ENCODE peak calls at places on chromosome 17, in seven cellular contexts. One of them, this sample, is unnamed.

GRCh38 chr17:39979021-39979660 is 1.5 kb upstream of the PSMD3 start:
- DNase-seq in activated T-cell treated with anti-CD3 and anti-CD28 coated beads for 1 hour: no peak
- DNase-seq in naive B cell: no peak
- DNase-seq in stimulated activated CD8-positive, alpha-beta memory T cell treated with anti-CD3 and anti-CD28 coated beads, Interleukin-7, amount 100 ng/mL, for 1 hour: no peak
- DNase-seq in stimulated activated CD4-positive, alpha-beta T cell treated with anti-CD3 and anti-CD28 coated beads, Interleukin-1b, Interleukin-23, amount 100 ng/mL, for 4 hours: no peak
- DNase-seq in ACHN: peak; percentile 66
- DNase-seq in breast epithelium: no peak
- DNase-seq in this sample: no peak

GRCh38 chr17:56937688-56938087 is 23.2 kb downstream of the COIL start:
- DNase-seq in stimulated activated CD8-positive, alpha-beta memory T cell treated with anti-CD3 and anti-CD28 coated beads, Interleukin-7, amount 100 ng/mL, for 1 hour: no peak
- DNase-seq in activated T-cell treated with anti-CD3 and anti-CD28 coated beads for 1 hour: no peak
- DNase-seq in ACHN: no peak
- DNase-seq in breast epithelium: no peak
- DNase-seq in stimulated activated CD4-positive, alpha-beta T cell treated with anti-CD3 and anti-CD28 coated beads, Interleukin-1b, Interleukin-23, amount 100 ng/mL, for 4 hours: no peak
- DNase-seq in naive B cell: no peak
- DNase-seq in this sample: no peak

GRCh38 chr17:30550512-30551273 is 73.5 kb downstream of the GOSR1 start:
- DNase-seq in stimulated activated CD8-positive, alpha-beta memory T cell treated with anti-CD3 and anti-CD28 coated beads, Interleukin-7, amount 100 ng/mL, for 1 hour: no peak
- DNase-seq in naive B cell: peak; percentile 79
- DNase-seq in activated T-cell treated with anti-CD3 and anti-CD28 coated beads for 1 hour: no peak
- DNase-seq in breast epithelium: no peak
- DNase-seq in stimulated activated CD4-positive, alpha-beta T cell treated with anti-CD3 and anti-CD28 coated beads, Interleukin-1b, Interleukin-23, amount 100 ng/mL, for 4 hours: no peak
- DNase-seq in ACHN: no peak
- DNase-seq in this sample: no peak

GRCh38 chr17:79977711-79978544 is 57.7 kb downstream of the TBC1D16 start:
- DNase-seq in breast epithelium: peak; percentile 50
- DNase-seq in stimulated activated CD8-positive, alpha-beta memory T cell treated with anti-CD3 and anti-CD28 coated beads, Interleukin-7, amount 100 ng/mL, for 1 hour: no peak
- DNase-seq in naive B cell: no peak
- DNase-seq in ACHN: no peak
- DNase-seq in activated T-cell treated with anti-CD3 and anti-CD28 coated beads for 1 hour: no peak
- DNase-seq in stimulated activated CD4-positive, alpha-beta T cell treated with anti-CD3 and anti-CD28 coated beads, Interleukin-1b, Interleukin-23, amount 100 ng/mL, for 4 hours: no peak
- DNase-seq in this sample: no peak

GRCh38 chr17:13626703-13627102 is 25.0 kb upstream of the HS3ST3A1 start:
- DNase-seq in naive B cell: no peak
- DNase-seq in activated T-cell treated with anti-CD3 and anti-CD28 coated beads for 1 hour: no peak
- DNase-seq in stimulated activated CD8-positive, alpha-beta memory T cell treated with anti-CD3 and anti-CD28 coated beads, Interleukin-7, amount 100 ng/mL, for 1 hour: no peak
- DNase-seq in ACHN: peak; percentile 68
- DNase-seq in breast epithelium: no peak
- DNase-seq in stimulated activated CD4-positive, alpha-beta T cell treated with anti-CD3 and anti-CD28 coated beads, Interleukin-1b, Interleukin-23, amount 100 ng/mL, for 4 hours: no peak
- DNase-seq in this sample: no peak

GRCh38 chr17:77354420-77354720 is 213.6 kb downstream of the SEC14L1 start:
- DNase-seq in stimulated activated CD4-positive, alpha-beta T cell treated with anti-CD3 and anti-CD28 coated beads, Interleukin-1b, Interleukin-23, amount 100 ng/mL, for 4 hours: no peak
- DNase-seq in stimulated activated CD8-positive, alpha-beta memory T cell treated with anti-CD3 and anti-CD28 coated beads, Interleukin-7, amount 100 ng/mL, for 1 hour: no peak
- DNase-seq in ACHN: no peak
- DNase-seq in breast epithelium: no peak
- DNase-seq in activated T-cell treated with anti-CD3 and anti-CD28 coated beads for 1 hour: no peak
- DNase-seq in naive B cell: no peak
- DNase-seq in this sample: no peak

GRCh38 chr17:43626066-43626465 is 35.7 kb downstream of the MEOX1 start:
- DNase-seq in activated T-cell treated with anti-CD3 and anti-CD28 coated beads for 1 hour: no peak
- DNase-seq in stimulated activated CD4-positive, alpha-beta T cell treated with anti-CD3 and anti-CD28 coated beads, Interleukin-1b, Interleukin-23, amount 100 ng/mL, for 4 hours: no peak
- DNase-seq in naive B cell: no peak
- DNase-seq in breast epithelium: no peak
- DNase-seq in ACHN: no peak
- DNase-seq in stimulated activated CD8-positive, alpha-beta memory T cell treated with anti-CD3 and anti-CD28 coated beads, Interleukin-7, amount 100 ng/mL, for 1 hour: no peak
- DNase-seq in this sample: no peak

GRCh38 chr17:39208893-39209292 is 8.8 kb downstream of the RPL19 start:
- DNase-seq in breast epithelium: no peak
- DNase-seq in naive B cell: peak; percentile 69
- DNase-seq in activated T-cell treated with anti-CD3 and anti-CD28 coated beads for 1 hour: no peak
- DNase-seq in ACHN: no peak
- DNase-seq in stimulated activated CD4-positive, alpha-beta T cell treated with anti-CD3 and anti-CD28 coated beads, Interleukin-1b, Interleukin-23, amount 100 ng/mL, for 4 hours: no peak
- DNase-seq in stimulated activated CD8-positive, alpha-beta memory T cell treated with anti-CD3 and anti-CD28 coated beads, Interleukin-7, amount 100 ng/mL, for 1 hour: no peak
- DNase-seq in this sample: peak; percentile 22

GRCh38 chr17:259341-259976 is 78.0 kb upstream of the DOC2B start:
- DNase-seq in stimulated activated CD8-positive, alpha-beta memory T cell treated with anti-CD3 and anti-CD28 coated beads, Interleukin-7, amount 100 ng/mL, for 1 hour: no peak
- DNase-seq in ACHN: no peak
- DNase-seq in stimulated activated CD4-positive, alpha-beta T cell treated with anti-CD3 and anti-CD28 coated beads, Interleukin-1b, Interleukin-23, amount 100 ng/mL, for 4 hours: no peak
- DNase-seq in breast epithelium: peak; percentile 48
- DNase-seq in naive B cell: no peak
- DNase-seq in activated T-cell treated with anti-CD3 and anti-CD28 coated beads for 1 hour: no peak
- DNase-seq in this sample: peak; percentile 41

GRCh38 chr17:49371178-49371834 is 9.3 kb upstream of the ZNF652 start:
- DNase-seq in breast epithelium: no peak
- DNase-seq in ACHN: no peak
- DNase-seq in stimulated activated CD8-positive, alpha-beta memory T cell treated with anti-CD3 and anti-CD28 coated beads, Interleukin-7, amount 100 ng/mL, for 1 hour: no peak
- DNase-seq in stimulated activated CD4-positive, alpha-beta T cell treated with anti-CD3 and anti-CD28 coated beads, Interleukin-1b, Interleukin-23, amount 100 ng/mL, for 4 hours: no peak
- DNase-seq in activated T-cell treated with anti-CD3 and anti-CD28 coated beads for 1 hour: no peak
- DNase-seq in naive B cell: no peak
- DNase-seq in this sample: no peak

GRCh38 chr17:5097101-5097834 is 14.4 kb downstream of the ZNF232 start:
- DNase-seq in naive B cell: peak; percentile 70
- DNase-seq in breast epithelium: no peak
- DNase-seq in ACHN: no peak
- DNase-seq in stimulated activated CD8-positive, alpha-beta memory T cell treated with anti-CD3 and anti-CD28 coated beads, Interleukin-7, amount 100 ng/mL, for 1 hour: peak; percentile 20
- DNase-seq in activated T-cell treated with anti-CD3 and anti-CD28 coated beads for 1 hour: peak; percentile 41
- DNase-seq in stimulated activated CD4-positive, alpha-beta T cell treated with anti-CD3 and anti-CD28 coated beads, Interleukin-1b, Interleukin-23, amount 100 ng/mL, for 4 hours: peak; percentile 29
- DNase-seq in this sample: peak; percentile 67

GRCh38 chr17:44247346-44248219 is 20.4 kb downstream of the SLC4A1 start:
- DNase-seq in breast epithelium: no peak
- DNase-seq in naive B cell: no peak
- DNase-seq in stimulated activated CD8-positive, alpha-beta memory T cell treated with anti-CD3 and anti-CD28 coated beads, Interleukin-7, amount 100 ng/mL, for 1 hour: no peak
- DNase-seq in activated T-cell treated with anti-CD3 and anti-CD28 coated beads for 1 hour: no peak
- DNase-seq in ACHN: no peak
- DNase-seq in stimulated activated CD4-positive, alpha-beta T cell treated with anti-CD3 and anti-CD28 coated beads, Interleukin-1b, Interleukin-23, amount 100 ng/mL, for 4 hours: no peak
- DNase-seq in this sample: no peak

GRCh38 chr17:75240394-75241142 is 20.8 kb downstream of the GGA3 start:
- DNase-seq in stimulated activated CD4-positive, alpha-beta T cell treated with anti-CD3 and anti-CD28 coated beads, Interleukin-1b, Interleukin-23, amount 100 ng/mL, for 4 hours: peak; percentile 49
- DNase-seq in ACHN: peak; percentile 59
- DNase-seq in breast epithelium: no peak
- DNase-seq in activated T-cell treated with anti-CD3 and anti-CD28 coated beads for 1 hour: peak; percentile 20
- DNase-seq in naive B cell: no peak
- DNase-seq in stimulated activated CD8-positive, alpha-beta memory T cell treated with anti-CD3 and anti-CD28 coated beads, Interleukin-7, amount 100 ng/mL, for 1 hour: no peak
- DNase-seq in this sample: peak; percentile 24

GRCh38 chr17:28379814-28380571 is 8.5 kb downstream of the SARM1 start:
- DNase-seq in stimulated activated CD4-positive, alpha-beta T cell treated with anti-CD3 and anti-CD28 coated beads, Interleukin-1b, Interleukin-23, amount 100 ng/mL, for 4 hours: no peak
- DNase-seq in stimulated activated CD8-positive, alpha-beta memory T cell treated with anti-CD3 and anti-CD28 coated beads, Interleukin-7, amount 100 ng/mL, for 1 hour: no peak
- DNase-seq in naive B cell: no peak
- DNase-seq in breast epithelium: no peak
- DNase-seq in activated T-cell treated with anti-CD3 and anti-CD28 coated beads for 1 hour: no peak
- DNase-seq in ACHN: no peak
- DNase-seq in this sample: no peak

GRCh38 chr17:1787301-1787902 is 25.5 kb downstream of the SERPINF1 start:
- DNase-seq in ACHN: peak; percentile 94
- DNase-seq in activated T-cell treated with anti-CD3 and anti-CD28 coated beads for 1 hour: no peak
- DNase-seq in breast epithelium: no peak
- DNase-seq in naive B cell: no peak
- DNase-seq in stimulated activated CD8-positive, alpha-beta memory T cell treated with anti-CD3 and anti-CD28 coated beads, Interleukin-7, amount 100 ng/mL, for 1 hour: no peak
- DNase-seq in stimulated activated CD4-positive, alpha-beta T cell treated with anti-CD3 and anti-CD28 coated beads, Interleukin-1b, Interleukin-23, amount 100 ng/mL, for 4 hours: no peak
- DNase-seq in this sample: no peak

GRCh38 chr17:15403276-15403939 is 62.0 kb upstream of the TEKT3 start:
- DNase-seq in stimulated activated CD4-positive, alpha-beta T cell treated with anti-CD3 and anti-CD28 coated beads, Interleukin-1b, Interleukin-23, amount 100 ng/mL, for 4 hours: no peak
- DNase-seq in ACHN: no peak
- DNase-seq in stimulated activated CD8-positive, alpha-beta memory T cell treated with anti-CD3 and anti-CD28 coated beads, Interleukin-7, amount 100 ng/mL, for 1 hour: no peak
- DNase-seq in activated T-cell treated with anti-CD3 and anti-CD28 coated beads for 1 hour: no peak
- DNase-seq in naive B cell: no peak
- DNase-seq in breast epithelium: no peak
- DNase-seq in this sample: no peak

GRCh38 chr17:59521465-59522126 is 43.8 kb upstream of the DHX40 start:
- DNase-seq in stimulated activated CD8-positive, alpha-beta memory T cell treated with anti-CD3 and anti-CD28 coated beads, Interleukin-7, amount 100 ng/mL, for 1 hour: peak; percentile 26
- DNase-seq in naive B cell: peak; percentile 40
- DNase-seq in stimulated activated CD4-positive, alpha-beta T cell treated with anti-CD3 and anti-CD28 coated beads, Interleukin-1b, Interleukin-23, amount 100 ng/mL, for 4 hours: peak; percentile 40
- DNase-seq in ACHN: peak; percentile 67
- DNase-seq in activated T-cell treated with anti-CD3 and anti-CD28 coated beads for 1 hour: peak; percentile 44
- DNase-seq in breast epithelium: peak; percentile 53
- DNase-seq in this sample: peak; percentile 30

GRCh38 chr17:42010898-42011516 is 6.2 kb downstream of the DNAJC7 start:
- DNase-seq in ACHN: peak; percentile 56
- DNase-seq in stimulated activated CD4-positive, alpha-beta T cell treated with anti-CD3 and anti-CD28 coated beads, Interleukin-1b, Interleukin-23, amount 100 ng/mL, for 4 hours: no peak
- DNase-seq in breast epithelium: no peak
- DNase-seq in activated T-cell treated with anti-CD3 and anti-CD28 coated beads for 1 hour: no peak
- DNase-seq in stimulated activated CD8-positive, alpha-beta memory T cell treated with anti-CD3 and anti-CD28 coated beads, Interleukin-7, amount 100 ng/mL, for 1 hour: no peak
- DNase-seq in naive B cell: no peak
- DNase-seq in this sample: no peak

GRCh38 chr17:16419074-16419928 is 3.9 kb downstream of the TRPV2 start:
- DNase-seq in activated T-cell treated with anti-CD3 and anti-CD28 coated beads for 1 hour: no peak
- DNase-seq in ACHN: peak; percentile 94
- DNase-seq in stimulated activated CD8-positive, alpha-beta memory T cell treated with anti-CD3 and anti-CD28 coated beads, Interleukin-7, amount 100 ng/mL, for 1 hour: no peak
- DNase-seq in breast epithelium: no peak
- DNase-seq in stimulated activated CD4-positive, alpha-beta T cell treated with anti-CD3 and anti-CD28 coated beads, Interleukin-1b, Interleukin-23, amount 100 ng/mL, for 4 hours: no peak
- DNase-seq in naive B cell: no peak
- DNase-seq in this sample: no peak

This sample was measured in naive thymus-derived CD8-positive, alpha-beta T cell.